ENCODE peak calls at places on chromosomes 4 and X, in four cellular contexts. P is AG08396, W is mucosa of gallbladder, F is transverse colon. E is an unnamed sample.

GRCh38 chr4:106652095-106652494 is 283.5 kb upstream of the GIMD1 start:
- DNase-seq in P (no peak), W (no peak), F (no peak), E (no peak)

GRCh38 chr4:15012017-15012788 is 9.9 kb downstream of the CPEB2 start:
- DNase-seq in P (no peak), W (no peak), F (no peak), E (no peak)

GRCh38 chrX:103356023-103356798 is at the start of gene TCEAL9:
- DNase-seq in P (peak), W (peak), F (peak), E (no peak)

GRCh38 chrX:137930562-137930961 is 364.6 kb downstream of the ZIC3 start:
- DNase-seq in P (no peak), W (no peak), F (no peak), E (no peak)

GRCh38 chrX:4661771-4662170 is 948.3 kb upstream of the PRKX start:
- DNase-seq in P (no peak), W (no peak), F (no peak), E (no peak)

GRCh38 chr4:148391056-148391455 is 51.2 kb downstream of the NR3C2 start:
- DNase-seq in P (no peak), W (no peak), F (no peak), E (no peak)

GRCh38 chrX:107567370-107567769 is 60.9 kb upstream of the PRPS1 start:
- DNase-seq in P (no peak), W (no peak), F (no peak), E (no peak)

GRCh38 chrX:68511255-68511654 is 12.4 kb downstream of the YIPF6 start:
- DNase-seq in P (peak), W (peak), F (peak), E (no peak)

GRCh38 chr4:48974979-48975640 is 11.0 kb upstream of the CWH43 start:
- DNase-seq in P (no peak), W (peak), F (no peak), E (no peak)

GRCh38 chrX:71989768-71990167 is 79.1 kb downstream of the NHSL2 start:
- DNase-seq in P (no peak), W (no peak), F (no peak), E (no peak)

GRCh38 chr4:30839583-30840520 is 119.7 kb downstream of the PCDH7 start:
- DNase-seq in P (no peak), W (no peak), F (no peak), E (no peak)

GRCh38 chr4:9994246-9994847 is 26.9 kb downstream of the SLC2A9 start:
- DNase-seq in P (no peak), W (no peak), F (peak), E (no peak)

GRCh38 chrX:14864626-14865025 is 8.2 kb downstream of the FANCB start:
- DNase-seq in P (no peak), W (no peak), F (no peak), E (no peak)

GRCh38 chrX:121642415-121642814 is 595.0 kb downstream of the GLUD2 start:
- DNase-seq in P (no peak), W (no peak), F (no peak), E (no peak)

GRCh38 chr4:183130328-183131155 is 31.5 kb downstream of the WWC2 start:
- DNase-seq in P (no peak), W (peak), F (no peak), E (no peak)

GRCh38 chr4:8308144-8308543 is 38.6 kb downstream of the HTRA3 start:
- DNase-seq in P (no peak), W (no peak), F (no peak), E (no peak)

GRCh38 chr4:39348371-39349265 is 17.5 kb downstream of the RFC1 start:
- DNase-seq in P (no peak), W (no peak), F (no peak), E (no peak)

GRCh38 chr4:139484861-139485311 is 31.0 kb downstream of the RAB33B start:
- DNase-seq in P (no peak), W (no peak), F (no peak), E (no peak)

GRCh38 chr4:100823066-100823992 is 305.5 kb upstream of the EMCN start:
- DNase-seq in P (no peak), W (no peak), F (no peak), E (no peak)

GRCh38 chrX:136954930-136955329 is 74.4 kb upstream of the RBMX start:
- DNase-seq in P (peak), W (no peak), F (no peak), E (no peak)

GRCh38 chr4:77465271-77465670 is 140.3 kb upstream of the CXCL13 start:
- DNase-seq in P (no peak), W (peak), F (peak), E (no peak)

GRCh38 chrX:119729408-119730201 is 28.8 kb upstream of the SOWAHD start:
- DNase-seq in P (peak), W (peak), F (peak), E (peak)

GRCh38 chrX:9724711-9725110 is 40.9 kb downstream of the GPR143 start:
- DNase-seq in P (no peak), W (no peak), F (no peak), E (no peak)

GRCh38 chr4:89469512-89469911 is 161.9 kb upstream of the GPRIN3 start:
- DNase-seq in P (no peak), W (no peak), F (no peak), E (no peak)

GRCh38 chrX:118226060-118226428 is 109.4 kb upstream of the KLHL13 start:
- DNase-seq in P (no peak), W (no peak), F (no peak), E (no peak)

GRCh38 chr4:13455411-13455810 is 28.7 kb downstream of the RAB28 start:
- DNase-seq in P (peak), W (no peak), F (no peak), E (no peak)

GRCh38 chr4:113756005-113756410 is 5.5 kb downstream of the CAMK2D start:
- DNase-seq in P (peak), W (no peak), F (no peak), E (no peak)

GRCh38 chr4:139153411-139154133 is 23.4 kb downstream of the ELF2 start:
- DNase-seq in P (no peak), W (no peak), F (no peak), E (no peak)

GRCh38 chr4:80263541-80264351 is 2.7 kb upstream of the FGF5 start:
- DNase-seq in P (no peak), W (no peak), F (no peak), E (no peak)

GRCh38 chr4:16443504-16444088 is 217.3 kb upstream of the TAPT1 start:
- DNase-seq in P (peak), W (no peak), F (no peak), E (no peak)

GRCh38 chr4:123418486-123418931 is 21.9 kb downstream of the SPRY1 start:
- DNase-seq in P (peak), W (no peak), F (no peak), E (no peak)

GRCh38 chrX:115616943-115617563 is 56.1 kb downstream of the PLS3 start:
- DNase-seq in P (peak), W (no peak), F (no peak), E (no peak)

GRCh38 chrX:38561951-38562719 is 793 bp downstream of the TSPAN7 start:
- DNase-seq in P (no peak), W (peak), F (peak), E (peak)

GRCh38 chr4:156829194-156829593 is 142.4 kb downstream of the PDGFC start:
- DNase-seq in P (no peak), W (peak), F (no peak), E (no peak)

GRCh38 chrX:39409246-39409917 is 608.1 kb downstream of the MID1IP1 start:
- DNase-seq in P (no peak), W (no peak), F (no peak), E (no peak)

GRCh38 chr4:49063670-49064069 is 77.6 kb downstream of the CWH43 start:
- DNase-seq in P (no peak), W (no peak), F (no peak), E (no peak)

GRCh38 chr4:118285931-118286330 is 66.9 kb downstream of the PRSS12 start:
- DNase-seq in P (no peak), W (no peak), F (no peak), E (no peak)

GRCh38 chr4:165507381-165507780 is 128.6 kb downstream of the CPE start:
- DNase-seq in P (no peak), W (no peak), F (no peak), E (no peak)